ENCODE peak calls at places on chromosome 15, in nine cellular contexts. R, M, X, N, V, E, H, L and C are unnamed samples.

GRCh38 chr15:66876423-66876730 is 174.3 kb downstream of the SMAD6 start:
- DNase-seq in R (no peak), M (no peak), X (no peak), N (no peak), V (no peak), E (no peak), H (no peak), L (no peak), C (no peak)

GRCh38 chr15:44584162-44584749 is 47.3 kb downstream of the EIF3J start:
- DNase-seq in R (peak), M (peak), X (peak), N (no peak), V (no peak), E (peak), H (peak), L (peak), C (peak)

GRCh38 chr15:78969687-78970349 is 25.0 kb upstream of the CTSH start:
- DNase-seq in R (no peak), M (no peak), X (no peak), N (no peak), V (no peak), E (no peak), H (no peak), L (no peak), C (no peak)

GRCh38 chr15:59168536-59168935 is 38.1 kb upstream of the LDHAL6B start:
- DNase-seq in R (peak), M (no peak), X (no peak), N (no peak), V (no peak), E (no peak), H (no peak), L (no peak), C (peak)

GRCh38 chr15:62901916-62902554 is 140.5 kb upstream of the TPM1 start:
- DNase-seq in R (no peak), M (no peak), X (no peak), N (no peak), V (no peak), E (no peak), H (no peak), L (no peak), C (no peak)

GRCh38 chr15:93141373-93141790 is 52.4 kb upstream of the RGMA start:
- DNase-seq in R (no peak), M (no peak), X (no peak), N (no peak), V (no peak), E (peak), H (no peak), L (peak), C (peak)

GRCh38 chr15:74322558-74323180 is 44.8 kb downstream of the CYP11A1 start:
- DNase-seq in R (peak), M (peak), X (peak), N (peak), V (no peak), E (peak), H (peak), L (peak), C (peak)

GRCh38 chr15:44713006-44713966 is 2.0 kb downstream of the B2M start:
- DNase-seq in R (peak), M (no peak), X (no peak), N (no peak), V (no peak), E (no peak), H (no peak), L (peak), C (no peak)

GRCh38 chr15:60507596-60508424 is 28.9 kb upstream of the ICE2 start:
- DNase-seq in R (peak), M (peak), X (peak), N (no peak), V (peak), E (peak), H (no peak), L (peak), C (peak)

GRCh38 chr15:71447328-71448250 is 332.3 kb downstream of the THSD4 start:
- DNase-seq in R (peak), M (peak), X (peak), N (no peak), V (no peak), E (no peak), H (no peak), L (no peak), C (no peak)

GRCh38 chr15:83014205-83014653 is 2.8 kb upstream of the C15orf40 start:
- DNase-seq in R (no peak), M (no peak), X (no peak), N (no peak), V (no peak), E (no peak), H (no peak), L (peak), C (peak)

GRCh38 chr15:101269479-101270223 is 7.6 kb downstream of the SELENOS start:
- DNase-seq in R (peak), M (no peak), X (peak), N (no peak), V (no peak), E (no peak), H (peak), L (no peak), C (no peak)

GRCh38 chr15:31177936-31178335 is 76.4 kb upstream of the TRPM1 start:
- DNase-seq in R (no peak), M (no peak), X (no peak), N (no peak), V (no peak), E (no peak), H (no peak), L (peak), C (no peak)

GRCh38 chr15:34125945-34126344 is 24.1 kb downstream of the PGBD4 start:
- DNase-seq in R (no peak), M (no peak), X (no peak), N (no peak), V (no peak), E (no peak), H (no peak), L (no peak), C (no peak)

GRCh38 chr15:101348015-101348414 is 53.0 kb upstream of the SNRPA1 start:
- DNase-seq in R (no peak), M (no peak), X (no peak), N (no peak), V (no peak), E (no peak), H (no peak), L (no peak), C (no peak)

GRCh38 chr15:31488437-31489204 is 162.0 kb downstream of the KLF13 start:
- DNase-seq in R (peak), M (peak), X (peak), N (no peak), V (peak), E (peak), H (peak), L (peak), C (peak)

GRCh38 chr15:31974855-31975421 is 55.4 kb upstream of the CHRNA7 start:
- DNase-seq in R (no peak), M (no peak), X (peak), N (no peak), V (no peak), E (peak), H (no peak), L (peak), C (peak)

GRCh38 chr15:84892786-84893307 is 8.4 kb downstream of the SLC28A1 start:
- DNase-seq in R (no peak), M (no peak), X (no peak), N (no peak), V (no peak), E (no peak), H (no peak), L (no peak), C (no peak)

DNA sequence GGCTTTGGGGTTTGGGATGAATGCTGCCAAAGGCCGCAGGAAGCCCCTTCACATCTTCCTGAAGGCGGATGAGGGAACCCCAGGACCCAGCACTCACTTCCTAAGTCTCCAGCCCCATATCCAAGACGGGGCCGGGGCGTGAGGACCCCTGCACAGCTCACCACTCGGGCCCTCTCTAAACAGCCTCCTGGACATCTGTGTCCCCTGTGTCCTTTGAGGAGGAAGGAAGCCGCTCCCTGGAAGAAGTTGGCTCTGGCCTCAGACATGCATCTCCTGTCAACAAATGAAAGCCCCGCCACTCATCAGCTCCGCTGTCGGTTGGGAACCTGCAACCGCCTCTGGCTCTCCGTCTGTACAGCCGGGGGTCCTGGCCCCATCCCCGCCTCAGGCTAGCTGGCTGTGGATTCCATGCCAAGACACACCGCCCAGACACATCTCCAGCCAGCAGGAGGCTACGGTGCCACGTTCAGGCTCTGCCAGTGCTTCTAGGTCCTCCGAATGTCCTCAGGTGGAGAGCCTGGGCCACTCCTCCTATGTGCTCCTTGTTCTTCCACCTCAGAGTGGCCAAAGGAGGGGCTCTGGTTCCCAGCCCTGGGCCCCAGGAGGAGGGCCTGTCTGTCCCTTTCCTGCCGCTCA is 140.0 kb upstream of the MEF2A start:
- DNase-seq in R (no peak), M (peak), X (peak), N (no peak), V (no peak), E (no peak), H (peak), L (no peak), C (no peak)
- TF ChIP-seq CTCF in R (peak), M (no peak), X (no peak), N (no peak), V (no peak), E (peak), H (no peak), L (no peak), C (no peak)

DNA sequence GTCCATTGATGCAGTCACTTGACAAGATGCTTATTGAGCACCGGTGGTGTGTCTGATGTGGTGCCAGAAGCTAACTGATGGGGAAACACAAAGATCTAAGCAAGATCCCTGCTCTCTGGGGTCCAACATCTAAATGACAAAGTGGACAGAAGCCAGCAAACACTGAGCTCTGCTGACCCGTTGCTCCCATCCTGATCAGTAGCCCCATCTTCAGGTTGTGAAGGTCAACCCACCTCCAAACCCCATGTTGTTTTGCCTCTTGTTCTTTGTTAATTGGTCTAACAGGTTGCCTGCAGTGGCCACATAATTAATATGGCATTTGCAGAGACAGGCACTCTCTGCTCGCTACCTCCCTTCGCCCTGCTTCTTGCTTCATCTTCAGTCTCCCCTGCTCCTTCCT is 21.5 kb upstream of the GLCE start:
- DNase-seq in R (no peak), M (no peak), X (no peak), N (no peak), V (no peak), E (no peak), H (no peak), L (no peak), C (no peak)
- TF ChIP-seq CTCF in R (no peak), M (no peak), X (no peak), N (no peak), V (no peak), E (no peak), H (no peak), L (no peak), C (no peak)

GRCh38 chr15:39127151-39127815 is 453.6 kb upstream of the THBS1 start:
- DNase-seq in R (no peak), M (no peak), X (no peak), N (no peak), V (no peak), E (no peak), H (no peak), L (no peak), C (no peak)

GRCh38 chr15:39127925-39128617 is 452.8 kb upstream of the THBS1 start:
- DNase-seq in R (peak), M (no peak), X (peak), N (no peak), V (peak), E (no peak), H (no peak), L (no peak), C (peak)

GRCh38 chr15:39124925-39125625 is 455.8 kb upstream of the THBS1 start:
- DNase-seq in R (peak), M (no peak), X (no peak), N (no peak), V (no peak), E (no peak), H (no peak), L (no peak), C (no peak)

GRCh38 chr15:39124155-39124924 is 456.5 kb upstream of the THBS1 start:
- DNase-seq in R (no peak), M (no peak), X (no peak), N (no peak), V (no peak), E (no peak), H (no peak), L (no peak), C (no peak)

DNA sequence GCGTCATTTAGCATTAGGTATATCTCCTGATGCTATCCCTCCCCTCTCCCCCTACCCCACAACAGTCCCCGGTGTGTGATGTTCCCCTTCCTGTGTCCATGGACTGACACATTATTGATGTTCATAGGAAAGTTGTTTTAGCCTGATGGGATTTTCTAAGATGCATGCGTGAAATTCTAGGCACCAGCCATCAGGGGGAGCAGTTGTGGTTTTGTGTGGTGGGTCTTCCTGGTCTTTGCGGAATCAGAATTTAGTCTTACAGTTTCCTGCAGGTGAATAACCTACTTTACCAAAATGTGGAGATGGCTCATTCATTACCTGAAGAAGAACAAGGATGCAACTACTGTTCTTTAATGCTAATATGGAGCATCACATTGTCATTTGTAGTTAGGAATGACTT is 455.0 kb upstream of the THBS1 start:
- DNase-seq in R (peak), M (no peak), X (peak), N (no peak), V (no peak), E (peak), H (no peak), L (peak), C (peak)
- TF ChIP-seq CTCF in R (peak), M (peak), X (peak), N (peak), V (peak), E (peak), H (peak), L (peak), C (peak)

DNA sequence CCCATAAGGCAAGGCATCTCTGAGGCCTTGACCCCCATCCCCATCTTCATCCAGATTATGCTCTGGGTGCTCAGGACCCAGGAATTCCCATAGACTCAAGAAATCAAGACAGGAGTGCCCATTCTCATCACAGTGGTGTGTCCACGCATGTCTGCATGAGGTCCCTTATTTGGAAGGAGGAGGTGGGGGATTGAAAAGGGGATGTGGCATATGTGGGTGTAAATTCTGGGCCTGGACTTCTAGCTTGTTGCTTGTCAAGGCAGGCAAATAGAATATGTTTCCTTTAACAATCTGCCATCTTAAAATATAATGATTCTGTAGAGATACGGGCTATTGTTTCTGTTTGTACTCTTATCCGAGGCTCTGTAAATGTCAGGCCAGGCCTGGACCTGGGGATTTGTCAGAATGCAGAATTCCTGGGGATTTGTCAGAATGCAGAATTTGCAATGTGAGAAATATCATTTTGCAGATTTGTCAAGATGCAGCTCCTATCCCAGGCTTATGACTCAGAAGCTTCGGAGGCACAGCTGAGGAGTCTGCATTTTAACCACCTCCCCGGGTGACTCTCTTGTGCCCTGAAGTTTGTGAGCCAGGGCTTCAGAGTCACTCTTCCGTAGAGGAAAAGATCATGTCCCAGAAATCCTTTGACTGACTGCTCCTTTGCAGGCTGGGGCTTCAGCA is 157.8 kb downstream of the SV2B start:
- DNase-seq in R (no peak), M (no peak), X (no peak), N (no peak), V (no peak), E (no peak), H (no peak), L (no peak), C (no peak)
- TF ChIP-seq CTCF in R (no peak), M (no peak), X (no peak), N (no peak), V (no peak), E (no peak), H (no peak), L (no peak), C (no peak)

DNA sequence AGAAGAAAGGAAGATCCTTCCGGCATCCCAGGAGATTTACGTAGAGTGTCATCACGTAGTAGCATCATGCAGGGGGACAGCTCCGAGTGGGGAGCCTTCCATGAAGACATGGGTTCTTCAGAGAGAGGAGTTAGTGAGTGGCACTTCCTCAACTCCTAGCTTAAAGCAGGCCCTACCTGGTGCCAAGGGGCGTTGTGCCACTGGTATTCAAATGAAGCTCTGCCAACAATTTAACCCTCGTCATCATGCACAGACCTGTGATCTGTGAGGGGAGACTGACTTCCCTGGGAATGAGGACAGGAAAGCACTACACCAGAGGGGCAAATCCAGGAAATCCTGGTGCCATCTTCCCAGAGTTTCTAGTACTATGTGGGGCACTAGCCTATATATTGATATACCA is 59.0 kb downstream of the TMEM266 start:
- DNase-seq in R (no peak), M (no peak), X (no peak), N (no peak), V (no peak), E (no peak), H (no peak), L (no peak), C (no peak)
- TF ChIP-seq CTCF in R (no peak), M (no peak), X (no peak), N (no peak), V (no peak), E (no peak), H (no peak), L (no peak), C (no peak)

DNA sequence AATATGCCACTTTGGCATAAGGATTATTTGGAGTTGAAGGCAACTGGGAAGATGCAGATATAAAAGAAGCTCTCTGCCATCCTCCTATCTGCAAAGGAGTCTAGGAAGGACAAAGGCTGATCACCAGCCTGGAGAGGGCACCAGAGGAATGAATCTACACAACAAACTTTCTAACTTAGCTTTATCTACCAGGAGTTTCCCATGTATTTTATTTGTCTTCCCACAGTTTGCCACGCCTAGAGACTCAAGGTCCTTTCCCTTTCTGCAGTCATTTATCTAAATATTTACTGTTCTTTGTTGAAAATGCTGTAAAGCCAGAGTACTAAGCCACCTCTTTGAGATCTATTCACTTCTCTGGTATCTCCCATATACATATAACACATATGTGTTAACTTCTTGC is 32.2 kb downstream of the GPR176 start:
- DNase-seq in R (peak), M (peak), X (peak), N (no peak), V (no peak), E (peak), H (no peak), L (peak), C (peak)
- TF ChIP-seq CTCF in R (peak), M (no peak), X (no peak), N (no peak), V (peak), E (peak), H (no peak), L (peak), C (no peak)

DNA sequence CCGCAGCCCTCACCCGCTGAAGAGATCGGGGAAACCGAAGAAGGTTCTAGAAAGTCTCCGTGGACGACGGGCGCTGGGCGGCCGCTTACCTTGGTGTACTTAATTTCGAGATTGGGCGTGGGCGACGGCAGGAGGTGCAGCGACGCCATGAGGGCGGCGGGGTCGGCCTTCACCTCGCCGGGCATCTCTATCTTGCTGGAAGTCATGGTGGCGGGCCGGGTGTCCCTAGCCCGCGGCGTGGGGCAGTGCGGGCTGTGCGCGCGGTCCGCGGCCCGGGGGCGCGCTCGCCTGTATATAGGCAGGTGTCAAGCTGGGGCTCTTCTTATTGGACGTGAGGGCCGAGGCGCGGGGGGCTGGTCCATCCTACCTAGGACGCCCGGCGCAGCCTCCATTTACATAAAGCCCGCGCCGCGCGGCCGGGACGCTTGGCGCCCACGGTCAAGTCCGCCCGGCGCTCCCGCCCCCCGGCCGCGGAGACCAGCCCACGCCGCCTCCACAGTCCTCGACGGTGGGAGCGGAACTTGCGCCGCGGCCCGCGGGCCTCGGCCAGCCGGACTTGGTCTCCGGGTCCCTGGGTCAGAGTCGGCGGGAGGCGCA is at the start of gene ALDH1A2:
- DNase-seq in R (no peak), M (no peak), X (peak), N (no peak), V (no peak), E (no peak), H (peak), L (no peak), C (peak)
- TF ChIP-seq CTCF in R (no peak), M (no peak), X (no peak), N (no peak), V (no peak), E (no peak), H (no peak), L (no peak), C (no peak)